ENCODE peak calls at places on chromosome 9, in eight cellular contexts. S, M, Z, A, F, Y, Q and I are unnamed samples.

GRCh38 chr9:129318121-129319075 is 140.3 kb upstream of the IER5L start:
- DNase-seq in S (no peak), Q (no peak), M (no peak), A (no peak), Y (no peak), F (no peak), Z (no peak), I (no peak)

GRCh38 chr9:73347123-73347522 is 195.5 kb downstream of the ANXA1 start:
- DNase-seq in A (no peak), Q (no peak), Y (no peak), F (no peak), S (no peak), Z (no peak), M (no peak), I (no peak)

GRCh38 chr9:10703139-10703538 is 90.3 kb upstream of the PTPRD start:
- DNase-seq in Y (no peak), Z (no peak), Q (no peak), S (no peak), F (no peak), M (no peak), A (no peak), I (no peak)

GRCh38 chr9:71253021-71253420 is 131.6 kb upstream of the TRPM3 start:
- DNase-seq in Q (no peak), S (no peak), F (no peak), Y (no peak), A (no peak), M (no peak), Z (no peak), I (peak)

GRCh38 chr9:79617395-79617794 is 45.6 kb downstream of the TLE4 start:
- DNase-seq in M (no peak), Q (no peak), Y (no peak), Z (no peak), F (no peak), A (no peak), S (no peak), I (peak)

GRCh38 chr9:11275158-11275695 is 662.4 kb upstream of the PTPRD start:
- DNase-seq in Y (no peak), F (no peak), M (no peak), Z (no peak), A (no peak), S (no peak), Q (no peak), I (no peak)

GRCh38 chr9:89923961-89924504 is 319.2 kb downstream of the GADD45G start:
- DNase-seq in Q (no peak), A (peak), Z (no peak), F (no peak), Y (peak), M (no peak), S (no peak), I (peak)

GRCh38 chr9:36760667-36761066 is 188.0 kb downstream of the MELK start:
- DNase-seq in F (no peak), Z (no peak), Y (no peak), S (no peak), Q (no peak), M (no peak), A (no peak), I (no peak)

GRCh38 chr9:136312436-136312835 is 8.5 kb upstream of the CCDC187 start:
- DNase-seq in Z (peak), S (no peak), F (peak), A (peak), Y (peak), Q (no peak), M (no peak), I (peak)

GRCh38 chr9:107927276-107927675 is 437.7 kb upstream of the KLF4 start:
- DNase-seq in Z (no peak), Q (no peak), Y (no peak), M (no peak), S (no peak), A (no peak), F (no peak), I (no peak)